ENCODE peak calls at places on chromosomes 5 and 9, in four cellular contexts. E is activated CD8-positive, alpha-beta T cell treated with anti-CD3 and anti-CD28 coated beads for 36 hours; X is AG04449; D is T-helper 1 cell. V is an unnamed sample.

GRCh38 chr9:129176786-129177442 is 1.1 kb downstream of the IER5L start:
- DNase-seq in E (peak; percentile 23), X (no peak), D (peak; percentile 24), V (no peak)

GRCh38 chr9:18263367-18263766 is 210.6 kb upstream of the ADAMTSL1 start:
- DNase-seq in E (no peak), X (no peak), D (no peak), V (no peak)

GRCh38 chr5:110258460-110258859 is 468.0 kb downstream of the TMEM232 start:
- DNase-seq in E (no peak), X (peak; percentile 36), D (no peak), V (no peak)

GRCh38 chr5:2904399-2904798 is 152.9 kb upstream of the IRX2 start:
- DNase-seq in E (no peak), X (no peak), D (no peak), V (no peak)

GRCh38 chr9:121945849-121946248 is 147.3 kb downstream of the TTLL11 start:
- DNase-seq in E (no peak), X (peak; percentile 17), D (no peak), V (no peak)

GRCh38 chr9:129442791-129443511 is 177.9 kb downstream of the C9orf50 start:
- DNase-seq in E (no peak), X (no peak), D (no peak), V (no peak)

GRCh38 chr5:59236996-59237395 is 654.1 kb downstream of the RAB3C start:
- DNase-seq in E (no peak), X (no peak), D (no peak), V (no peak)

GRCh38 chr5:1749346-1750124 is 50.1 kb downstream of the MRPL36 start:
- DNase-seq in E (no peak), X (no peak), D (no peak), V (no peak)

GRCh38 chr9:136345281-136346156 is 18.0 kb downstream of the DNLZ start:
- DNase-seq in E (no peak), X (no peak), D (no peak), V (no peak)

GRCh38 chr5:132592521-132592920 is 35.7 kb downstream of the RAD50 start:
- DNase-seq in E (no peak), X (no peak), D (no peak), V (no peak)

GRCh38 chr5:134267366-134268018 is 41.6 kb upstream of the PPP2CA start:
- DNase-seq in E (no peak), X (no peak), D (no peak), V (no peak)

GRCh38 chr5:173981362-173981761 is 7.6 kb upstream of the C5orf47 start:
- DNase-seq in E (no peak), X (no peak), D (no peak), V (no peak)

GRCh38 chr5:173954671-173955605 is 34.0 kb upstream of the C5orf47 start:
- DNase-seq in E (no peak), X (peak; percentile 77), D (no peak), V (no peak)

GRCh38 chr5:78504726-78505431 is 143.7 kb downstream of the LHFPL2 start:
- DNase-seq in E (no peak), X (peak; percentile 95), D (no peak), V (no peak)

GRCh38 chr5:5953641-5954040 is 424.7 kb downstream of the MED10 start:
- DNase-seq in E (no peak), X (no peak), D (no peak), V (no peak)